ENCODE peak calls at places on chromosome 7, in seven cellular contexts. One of them, this sample, is unnamed.

GRCh38 chr7:24932389-24932788 is 47.6 kb downstream of the OSBPL3 start:
- DNase-seq in breast epithelium: no peak
- DNase-seq in colonic mucosa: no peak
- DNase-seq in keratinocyte: no peak
- DNase-seq in A549: no peak
- DNase-seq in kidney epithelial cell: no peak
- DNase-seq in ascending aorta: no peak
- DNase-seq in this sample: no peak

GRCh38 chr7:3198316-3198715 is 102.7 kb upstream of the SDK1 start:
- DNase-seq in breast epithelium: no peak
- DNase-seq in colonic mucosa: no peak
- DNase-seq in keratinocyte: no peak
- DNase-seq in A549: no peak
- DNase-seq in kidney epithelial cell: no peak
- DNase-seq in ascending aorta: no peak
- DNase-seq in this sample: no peak

GRCh38 chr7:109020251-109020650 is 450.6 kb downstream of the DNAJB9 start:
- DNase-seq in breast epithelium: no peak
- DNase-seq in colonic mucosa: no peak
- DNase-seq in keratinocyte: no peak
- DNase-seq in A549: no peak
- DNase-seq in kidney epithelial cell: no peak
- DNase-seq in ascending aorta: no peak
- DNase-seq in this sample: no peak

GRCh38 chr7:101362334-101363195 is at the start of gene COL26A1:
- DNase-seq in breast epithelium: no peak
- DNase-seq in colonic mucosa: no peak
- DNase-seq in keratinocyte: no peak
- DNase-seq in A549: peak
- DNase-seq in kidney epithelial cell: no peak
- DNase-seq in ascending aorta: no peak
- DNase-seq in this sample: no peak

GRCh38 chr7:140478361-140479061 is 794 bp downstream of the MKRN1 start:
- DNase-seq in breast epithelium: peak
- DNase-seq in colonic mucosa: peak
- DNase-seq in keratinocyte: no peak
- DNase-seq in A549: peak
- DNase-seq in kidney epithelial cell: no peak
- DNase-seq in ascending aorta: peak
- DNase-seq in this sample: no peak

GRCh38 chr7:22720791-22721786 is 5.9 kb upstream of the IL6 start:
- DNase-seq in breast epithelium: no peak
- DNase-seq in colonic mucosa: no peak
- DNase-seq in keratinocyte: no peak
- DNase-seq in A549: no peak
- DNase-seq in kidney epithelial cell: no peak
- DNase-seq in ascending aorta: peak
- DNase-seq in this sample: no peak

GRCh38 chr7:69173341-69173740 is 424.9 kb upstream of the AUTS2 start:
- DNase-seq in breast epithelium: no peak
- DNase-seq in colonic mucosa: no peak
- DNase-seq in keratinocyte: no peak
- DNase-seq in A549: no peak
- DNase-seq in kidney epithelial cell: no peak
- DNase-seq in ascending aorta: no peak
- DNase-seq in this sample: no peak

GRCh38 chr7:99505324-99505662 is 831 bp downstream of the ZKSCAN5 start:
- DNase-seq in breast epithelium: no peak
- DNase-seq in colonic mucosa: no peak
- DNase-seq in keratinocyte: no peak
- DNase-seq in A549: no peak
- DNase-seq in kidney epithelial cell: no peak
- DNase-seq in ascending aorta: no peak
- DNase-seq in this sample: no peak

GRCh38 chr7:25982684-25983083 is 169.3 kb upstream of the NFE2L3 start:
- DNase-seq in breast epithelium: no peak
- DNase-seq in colonic mucosa: no peak
- DNase-seq in keratinocyte: no peak
- DNase-seq in A549: no peak
- DNase-seq in kidney epithelial cell: no peak
- DNase-seq in ascending aorta: no peak
- DNase-seq in this sample: no peak

GRCh38 chr7:22001345-22002004 is 55.8 kb upstream of the CDCA7L start:
- DNase-seq in breast epithelium: no peak
- DNase-seq in colonic mucosa: peak
- DNase-seq in keratinocyte: peak
- DNase-seq in A549: peak
- DNase-seq in kidney epithelial cell: peak
- DNase-seq in ascending aorta: no peak
- DNase-seq in this sample: no peak

GRCh38 chr7:20785211-20786048 is 1.3 kb downstream of the SP8 start:
- DNase-seq in breast epithelium: no peak
- DNase-seq in colonic mucosa: no peak
- DNase-seq in keratinocyte: no peak
- DNase-seq in A549: no peak
- DNase-seq in kidney epithelial cell: no peak
- DNase-seq in ascending aorta: no peak
- DNase-seq in this sample: no peak

GRCh38 chr7:20783131-20783715 is 3.5 kb downstream of the SP8 start:
- DNase-seq in breast epithelium: no peak
- DNase-seq in colonic mucosa: no peak
- DNase-seq in keratinocyte: no peak
- DNase-seq in A549: no peak
- DNase-seq in kidney epithelial cell: no peak
- DNase-seq in ascending aorta: no peak
- DNase-seq in this sample: no peak

GRCh38 chr7:20786049-20786412 is 655 bp downstream of the SP8 start:
- DNase-seq in breast epithelium: no peak
- DNase-seq in colonic mucosa: no peak
- DNase-seq in keratinocyte: no peak
- DNase-seq in A549: no peak
- DNase-seq in kidney epithelial cell: no peak
- DNase-seq in ascending aorta: no peak
- DNase-seq in this sample: no peak

GRCh38 chr7:20783716-20784310 is 2.9 kb downstream of the SP8 start:
- DNase-seq in breast epithelium: no peak
- DNase-seq in colonic mucosa: peak
- DNase-seq in keratinocyte: no peak
- DNase-seq in A549: no peak
- DNase-seq in kidney epithelial cell: no peak
- DNase-seq in ascending aorta: no peak
- DNase-seq in this sample: no peak

GRCh38 chr7:20784311-20785210 is 2.1 kb downstream of the SP8 start:
- DNase-seq in breast epithelium: no peak
- DNase-seq in colonic mucosa: no peak
- DNase-seq in keratinocyte: no peak
- DNase-seq in A549: peak
- DNase-seq in kidney epithelial cell: peak
- DNase-seq in ascending aorta: no peak
- DNase-seq in this sample: no peak
- TF ChIP-seq CTCF in breast epithelium: no peak
- TF ChIP-seq CTCF in colonic mucosa: no peak
- TF ChIP-seq CTCF in keratinocyte: peak
- TF ChIP-seq CTCF in A549: peak
- TF ChIP-seq CTCF in kidney epithelial cell: peak
- TF ChIP-seq CTCF in ascending aorta: no peak
- TF ChIP-seq CTCF in this sample: no peak

DNA sequence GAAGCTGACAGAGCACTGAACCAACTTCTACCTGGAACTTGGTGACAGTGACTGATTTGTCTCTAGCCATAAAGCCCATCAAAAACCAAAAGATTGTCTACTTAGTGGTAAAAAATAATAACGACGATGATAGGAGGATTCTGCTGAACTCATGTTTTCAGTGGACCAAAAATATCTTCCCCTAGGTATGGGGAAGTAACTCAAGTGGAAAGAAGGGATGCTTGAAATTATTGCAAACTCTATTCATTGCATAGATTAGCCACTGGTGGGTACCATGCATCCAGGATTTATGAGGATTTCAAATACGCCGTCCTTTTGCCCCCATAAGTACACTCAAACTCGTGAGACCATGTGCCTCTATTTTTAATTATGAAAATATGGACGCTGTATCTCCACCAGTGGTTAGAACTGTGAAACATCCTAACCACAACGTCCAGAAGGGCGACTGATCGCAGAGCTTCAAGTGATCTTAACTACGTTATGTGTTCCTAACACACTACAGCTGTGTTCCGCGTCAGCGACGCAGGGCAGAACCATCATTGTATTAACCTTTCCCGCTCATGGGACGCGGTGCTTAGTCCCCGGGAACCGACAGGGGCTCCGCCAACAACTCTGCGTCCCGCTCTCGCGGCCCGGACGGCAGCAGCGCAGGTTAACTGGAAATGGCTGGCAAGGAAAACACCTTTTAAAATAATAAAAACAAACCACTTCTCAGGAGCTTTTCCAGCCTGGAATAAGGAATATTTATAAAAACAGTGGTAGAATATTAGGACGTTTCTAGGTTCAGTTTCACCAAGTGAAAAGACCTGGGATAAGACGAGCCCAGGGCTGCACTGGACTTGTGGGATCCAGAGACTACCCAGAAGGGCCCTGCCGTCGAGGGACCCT is 776 bp downstream of the PEX1 start:
- DNase-seq in breast epithelium: no peak
- DNase-seq in colonic mucosa: peak
- DNase-seq in keratinocyte: no peak
- DNase-seq in A549: peak
- DNase-seq in kidney epithelial cell: no peak
- DNase-seq in ascending aorta: peak
- DNase-seq in this sample: peak
- TF ChIP-seq CTCF in breast epithelium: no peak
- TF ChIP-seq CTCF in colonic mucosa: no peak
- TF ChIP-seq CTCF in keratinocyte: peak
- TF ChIP-seq CTCF in A549: no peak
- TF ChIP-seq CTCF in kidney epithelial cell: peak
- TF ChIP-seq CTCF in ascending aorta: no peak
- TF ChIP-seq CTCF in this sample: no peak

GRCh38 chr7:85183296-85183695 is 3.6 kb downstream of the SEMA3D start:
- DNase-seq in breast epithelium: no peak
- DNase-seq in colonic mucosa: no peak
- DNase-seq in keratinocyte: no peak
- DNase-seq in A549: no peak
- DNase-seq in kidney epithelial cell: no peak
- DNase-seq in ascending aorta: no peak
- DNase-seq in this sample: no peak

GRCh38 chr7:85177316-85177715 is 9.5 kb downstream of the SEMA3D start:
- DNase-seq in breast epithelium: no peak
- DNase-seq in colonic mucosa: no peak
- DNase-seq in keratinocyte: no peak
- DNase-seq in A549: no peak
- DNase-seq in kidney epithelial cell: no peak
- DNase-seq in ascending aorta: no peak
- DNase-seq in this sample: no peak

GRCh38 chr7:85176197-85176596 is 10.7 kb downstream of the SEMA3D start:
- DNase-seq in breast epithelium: no peak
- DNase-seq in colonic mucosa: no peak
- DNase-seq in keratinocyte: no peak
- DNase-seq in A549: no peak
- DNase-seq in kidney epithelial cell: no peak
- DNase-seq in ascending aorta: no peak
- DNase-seq in this sample: no peak

GRCh38 chr7:85175217-85175616 is 11.6 kb downstream of the SEMA3D start:
- DNase-seq in breast epithelium: no peak
- DNase-seq in colonic mucosa: no peak
- DNase-seq in keratinocyte: no peak
- DNase-seq in A549: no peak
- DNase-seq in kidney epithelial cell: no peak
- DNase-seq in ascending aorta: no peak
- DNase-seq in this sample: no peak

GRCh38 chr7:85178531-85179298 is 8.1 kb downstream of the SEMA3D start:
- DNase-seq in breast epithelium: no peak
- DNase-seq in colonic mucosa: no peak
- DNase-seq in keratinocyte: no peak
- DNase-seq in A549: no peak
- DNase-seq in kidney epithelial cell: no peak
- DNase-seq in ascending aorta: no peak
- DNase-seq in this sample: no peak
- TF ChIP-seq CTCF in breast epithelium: no peak
- TF ChIP-seq CTCF in colonic mucosa: no peak
- TF ChIP-seq CTCF in keratinocyte: no peak
- TF ChIP-seq CTCF in A549: no peak
- TF ChIP-seq CTCF in kidney epithelial cell: no peak
- TF ChIP-seq CTCF in ascending aorta: no peak
- TF ChIP-seq CTCF in this sample: no peak

DNA sequence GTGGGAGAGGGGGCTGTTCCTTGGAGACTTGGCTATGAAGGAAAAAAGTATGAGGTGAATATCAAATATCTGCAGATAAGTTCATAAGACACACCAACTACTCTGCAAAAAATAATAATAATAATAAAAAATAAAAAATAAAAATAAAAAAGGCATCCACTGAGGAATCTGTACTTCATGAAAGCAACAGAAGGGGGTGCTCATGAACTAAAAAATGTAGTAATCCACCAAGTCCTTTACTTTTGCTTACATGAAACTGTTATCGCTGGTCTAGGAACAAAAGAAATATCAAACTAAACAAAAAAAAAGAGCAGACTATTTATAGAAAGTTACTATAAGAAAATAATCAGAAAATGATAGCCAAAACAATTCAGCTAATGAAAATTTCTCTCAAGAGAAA is 579.0 kb downstream of the PHTF2 start:
- DNase-seq in breast epithelium: no peak
- DNase-seq in colonic mucosa: no peak
- DNase-seq in keratinocyte: no peak
- DNase-seq in A549: no peak
- DNase-seq in kidney epithelial cell: no peak
- DNase-seq in ascending aorta: no peak
- DNase-seq in this sample: no peak
- TF ChIP-seq CTCF in breast epithelium: no peak
- TF ChIP-seq CTCF in colonic mucosa: no peak
- TF ChIP-seq CTCF in keratinocyte: no peak
- TF ChIP-seq CTCF in A549: no peak
- TF ChIP-seq CTCF in kidney epithelial cell: no peak
- TF ChIP-seq CTCF in ascending aorta: no peak
- TF ChIP-seq CTCF in this sample: no peak

DNA sequence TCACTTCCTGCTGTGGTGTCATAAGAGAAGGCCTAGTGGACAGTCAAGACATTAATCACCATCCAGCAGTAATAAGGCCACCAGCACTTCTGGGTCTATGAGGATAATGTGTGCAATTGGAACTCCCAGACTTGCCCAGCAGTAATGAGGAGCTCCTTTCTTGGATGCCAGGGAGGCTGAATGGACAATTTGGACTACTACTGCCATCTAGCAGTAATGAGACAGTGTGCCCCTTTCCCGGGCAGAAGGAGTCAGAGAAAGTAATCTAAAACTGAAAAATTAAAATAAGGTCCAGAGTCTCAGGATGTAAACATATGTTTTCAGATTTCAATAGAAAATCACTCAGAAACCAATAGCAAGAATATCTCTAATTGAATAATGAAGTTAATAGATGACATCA is 400.4 kb downstream of the CDC14C start:
- DNase-seq in breast epithelium: no peak
- DNase-seq in colonic mucosa: no peak
- DNase-seq in keratinocyte: no peak
- DNase-seq in A549: no peak
- DNase-seq in kidney epithelial cell: no peak
- DNase-seq in ascending aorta: no peak
- DNase-seq in this sample: no peak
- TF ChIP-seq CTCF in breast epithelium: no peak
- TF ChIP-seq CTCF in colonic mucosa: no peak
- TF ChIP-seq CTCF in keratinocyte: peak
- TF ChIP-seq CTCF in A549: no peak
- TF ChIP-seq CTCF in kidney epithelial cell: peak
- TF ChIP-seq CTCF in ascending aorta: no peak
- TF ChIP-seq CTCF in this sample: no peak

GRCh38 chr7:122885583-122886356 is 490 bp downstream of the CADPS2 start:
- DNase-seq in breast epithelium: no peak
- DNase-seq in colonic mucosa: peak
- DNase-seq in keratinocyte: no peak
- DNase-seq in A549: peak
- DNase-seq in kidney epithelial cell: no peak
- DNase-seq in ascending aorta: no peak
- DNase-seq in this sample: no peak
- TF ChIP-seq CTCF in breast epithelium: no peak
- TF ChIP-seq CTCF in colonic mucosa: no peak
- TF ChIP-seq CTCF in keratinocyte: no peak
- TF ChIP-seq CTCF in A549: no peak
- TF ChIP-seq CTCF in kidney epithelial cell: no peak
- TF ChIP-seq CTCF in ascending aorta: no peak
- TF ChIP-seq CTCF in this sample: no peak